ENCODE peak calls at places on chromosome 20, in five cellular contexts. L is neural progenitor cell, E is H1, R is adrenal gland, Y is left lung. F is an unnamed sample. For H3K9me3, the result is how much of the 10 kb centered on the place peaks cover.

GRCh38 chr20:36572701-36573102 is 695 bp upstream of the TGIF2 start:
- DNase-seq in E (no peak), R (peak), Y (no peak), L (peak), F (peak)

GRCh38 chr20:12700701-12701100 is 308.1 kb upstream of the SPTLC3 start:
- DNase-seq in L (no peak), E (no peak), R (no peak), Y (no peak), F (no peak)

GRCh38 chr20:48805286-48805685 is 22.5 kb downstream of the PREX1 start:
- DNase-seq in Y (no peak), L (no peak), R (no peak), E (no peak), F (no peak)

GRCh38 chr20:36097331-36097730 is 57.2 kb upstream of the EPB41L1 start:
- DNase-seq in R (no peak), E (no peak), L (no peak), Y (no peak), F (no peak)

GRCh38 chr20:58344741-58345140 is 35.2 kb downstream of the RAB22A start:
- DNase-seq in L (no peak), Y (no peak), R (no peak), E (no peak), F (no peak)

GRCh38 chr20:19254086-19254821 is 41.8 kb downstream of the SLC24A3 start:
- DNase-seq in E (peak), Y (no peak), R (no peak), L (no peak), F (no peak)

GRCh38 chr20:22410556-22411130 is 173.7 kb downstream of the FOXA2 start:
- DNase-seq in R (no peak), L (no peak), E (no peak), Y (no peak), F (no peak)

GRCh38 chr20:17866234-17867001 is 102.2 kb downstream of the SNX5 start:
- DNase-seq in Y (no peak), L (no peak), E (no peak), R (no peak), F (no peak)

GRCh38 chr20:62900692-62901584 is 25.4 kb downstream of the DIDO1 start:
- DNase-seq in R (no peak), Y (no peak), E (no peak), L (peak), F (no peak)

GRCh38 chr20:2169456-2170088 is 67.9 kb downstream of the STK35 start:
- DNase-seq in L (no peak), Y (no peak), R (no peak), E (no peak), F (no peak)

GRCh38 chr20:63064310-63064709 is 57.5 kb upstream of the BHLHE23 start:
- DNase-seq in R (no peak), E (peak), Y (peak), L (no peak), F (peak)

DNA sequence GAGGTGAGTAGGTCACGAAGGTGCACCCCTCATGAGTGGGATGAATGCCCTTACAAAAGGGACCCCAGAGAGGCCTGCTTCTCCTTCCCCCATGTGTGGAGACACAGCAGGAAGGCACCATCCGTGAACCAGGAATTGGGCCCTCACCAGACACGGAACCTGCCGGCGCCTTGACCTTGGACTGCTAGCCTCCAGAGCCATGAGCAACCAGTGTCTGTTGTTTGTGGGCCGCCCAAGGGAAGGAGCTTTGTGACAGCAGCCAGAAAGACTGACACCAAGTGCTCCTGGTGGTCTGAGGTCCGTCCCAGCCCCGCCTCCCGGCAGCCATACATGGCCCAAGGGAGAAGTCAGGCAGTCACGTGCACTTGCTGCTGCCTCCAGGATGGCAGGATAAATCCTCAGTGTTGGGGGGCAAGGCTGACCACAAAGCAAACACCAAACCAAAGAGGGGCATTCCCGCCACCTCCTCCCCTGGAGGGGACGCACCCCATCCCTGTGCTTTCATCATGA is 29.3 kb downstream of the CDH4 start:
- DNase-seq in Y (no peak), R (no peak), E (no peak), L (no peak), F (no peak)
- H3K9me3 ChIP-seq in Y (under half), R (under half), E (under half), L (under half), F (under half)

GRCh38 chr20:41601742-41602141 is 16.4 kb downstream of the CHD6 start:
- DNase-seq in L (no peak), Y (no peak), E (peak), R (no peak), F (no peak)
- H3K9me3 ChIP-seq in L (under half), Y (under half), E (under half), R (under half), F (under half)

GRCh38 chr20:11031300-11031699 is 357.5 kb upstream of the JAG1 start:
- DNase-seq in L (no peak), R (no peak), Y (no peak), E (no peak), F (no peak)

GRCh38 chr20:11030351-11030750 is 356.6 kb upstream of the JAG1 start:
- DNase-seq in Y (no peak), R (no peak), L (no peak), E (no peak), F (no peak)

GRCh38 chr20:11034025-11034424 is 360.2 kb upstream of the JAG1 start:
- DNase-seq in L (no peak), Y (no peak), E (no peak), R (no peak), F (no peak)

GRCh38 chr20:11032611-11033010 is 358.8 kb upstream of the JAG1 start:
- DNase-seq in L (no peak), E (no peak), Y (no peak), R (no peak), F (no peak)

DNA sequence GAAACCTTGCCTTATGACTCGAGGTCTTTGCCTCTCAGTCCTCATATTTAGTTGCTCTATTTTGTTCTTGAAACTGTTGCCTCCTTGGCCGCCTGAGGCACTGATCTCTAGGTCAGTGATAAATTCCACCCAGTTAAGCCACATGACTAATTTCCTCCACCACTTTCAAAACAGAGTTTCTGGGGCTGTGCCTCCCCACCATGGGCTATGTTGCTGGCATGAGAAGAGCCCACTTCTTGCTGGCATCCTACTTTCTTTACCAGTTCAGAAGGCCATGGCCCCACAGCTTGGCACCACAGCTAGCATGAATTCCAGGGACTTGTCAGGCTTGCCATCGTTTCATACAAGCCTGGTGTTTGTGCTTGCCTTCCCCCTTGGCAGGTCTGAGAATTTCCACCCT is 361.4 kb upstream of the JAG1 start:
- DNase-seq in R (no peak), Y (no peak), E (no peak), L (no peak), F (no peak)
- H3K9me3 ChIP-seq in R (under half), Y (under half), E (under half), L (under half), F (under half)

GRCh38 chr20:32804817-32805216 is 14.9 kb upstream of the MAPRE1 start:
- DNase-seq in E (no peak), R (no peak), L (no peak), Y (no peak), F (no peak)

GRCh38 chr20:32808438-32808837 is 11.3 kb upstream of the MAPRE1 start:
- DNase-seq in L (no peak), Y (no peak), R (no peak), E (no peak), F (no peak)

GRCh38 chr20:32807706-32808105 is 12.0 kb upstream of the MAPRE1 start:
- DNase-seq in R (no peak), Y (no peak), E (peak), L (peak), F (no peak)

GRCh38 chr20:32806356-32806755 is 13.4 kb upstream of the MAPRE1 start:
- DNase-seq in L (no peak), R (no peak), E (no peak), Y (no peak), F (no peak)

DNA sequence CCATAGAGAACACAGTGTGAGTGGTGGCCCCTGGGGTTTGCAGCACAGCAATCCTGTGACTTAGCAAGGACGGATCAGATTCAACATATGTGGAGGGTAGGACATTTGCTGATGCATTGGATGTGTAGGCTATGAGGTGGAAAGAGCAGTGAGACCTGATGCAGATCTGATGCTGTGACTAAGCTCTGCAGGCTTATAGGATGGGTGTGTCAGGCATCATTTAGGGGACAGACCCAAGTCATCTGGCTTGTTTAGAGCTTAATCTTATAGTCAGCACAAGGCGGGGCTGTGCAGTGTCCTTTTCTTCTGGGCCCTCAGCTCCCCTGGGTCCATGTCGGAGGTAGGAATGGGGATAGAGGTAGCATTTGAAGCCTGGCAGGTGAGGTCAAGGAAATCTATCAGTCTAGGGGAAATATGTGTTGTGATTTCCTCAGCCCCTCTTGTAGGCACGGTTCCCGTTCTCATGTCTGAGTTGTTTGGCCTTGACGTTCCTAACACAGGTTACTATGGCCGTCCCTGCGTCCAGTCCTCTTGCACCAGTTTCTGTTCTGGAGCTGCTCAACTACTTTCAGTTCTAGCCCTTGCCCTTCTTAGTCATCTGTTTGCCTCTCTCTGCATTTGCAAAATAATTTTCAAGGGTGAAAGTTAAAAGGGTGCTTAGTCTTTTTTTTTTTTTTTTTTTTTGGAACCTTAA is 15.6 kb upstream of the MAPRE1 start:
- DNase-seq in R (peak), L (no peak), Y (no peak), E (no peak), F (no peak)
- H3K9me3 ChIP-seq in R (under half), L (under half), Y (under half), E (under half), F (under half)

DNA sequence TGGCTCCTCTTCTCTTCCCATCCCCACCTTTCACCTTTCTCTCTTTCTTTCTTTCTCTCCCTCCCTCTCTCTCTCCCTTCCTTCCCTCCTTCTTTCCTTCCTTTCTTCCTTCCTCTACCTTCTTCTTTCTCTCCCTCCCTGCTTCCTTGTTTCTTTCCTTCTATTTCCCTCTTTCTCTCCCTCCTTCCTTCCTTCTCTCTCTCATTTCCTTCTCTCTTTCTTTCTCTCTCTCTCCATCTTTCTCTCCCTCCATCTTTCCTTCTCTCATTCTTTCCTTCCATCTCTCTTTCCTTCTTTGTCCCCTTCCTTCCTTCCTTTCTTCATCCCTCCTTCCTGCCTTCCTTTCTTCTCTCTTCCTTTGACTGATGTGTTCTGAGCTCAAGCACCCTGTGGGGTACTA is 1467.0 kb upstream of the DEFB115 start:
- DNase-seq in E (no peak), L (no peak), R (no peak), Y (no peak), F (no peak)
- H3K9me3 ChIP-seq in E (under half), L (under half), R (under half), Y (under half), F (under half)

F was measured in T-helper 17 cell.